ENCODE peak calls at places on chromosomes 16 and 17, in seven cellular contexts. Z is IMR-90, J is progenitor cell of endocrine pancreas, Q is uterus, D is BE2C, T is upper lobe of right lung, B is natural killer cell. R is an unnamed sample.

GRCh38 chr17:1039511-1040215 is 42.7 kb downstream of the TIMM22 start:
- DNase-seq in B (no peak), T (peak), Q (peak), J (no peak), D (no peak), Z (no peak), R (peak)

GRCh38 chr16:80198265-80198994 is 342.4 kb upstream of the DYNLRB2 start:
- DNase-seq in J (no peak), Z (peak), Q (no peak), B (no peak), T (no peak), D (no peak), R (no peak)

GRCh38 chr17:34259151-34259550 is 4.1 kb downstream of the CCL2 start:
- DNase-seq in J (no peak), B (no peak), D (no peak), Q (no peak), Z (peak), T (no peak), R (no peak)

GRCh38 chr17:17059301-17059890 is 17.1 kb downstream of the MPRIP start:
- DNase-seq in T (peak), Z (no peak), J (no peak), B (no peak), Q (peak), D (no peak), R (peak)

GRCh38 chr17:76049239-76049638 is 22.1 kb upstream of the EVPL start:
- DNase-seq in Q (no peak), T (no peak), J (no peak), D (no peak), B (no peak), Z (no peak), R (no peak)

GRCh38 chr16:10671729-10672128 is 23.0 kb downstream of the TEKT5 start:
- DNase-seq in Q (no peak), J (no peak), D (no peak), Z (no peak), T (no peak), B (no peak), R (no peak)

GRCh38 chr16:79154081-79154480 is 446.5 kb downstream of the MAF start:
- DNase-seq in J (no peak), T (no peak), Z (no peak), B (no peak), Q (no peak), D (no peak), R (no peak)

GRCh38 chr16:88066680-88067529 is 115.7 kb downstream of the BANP start:
- DNase-seq in D (no peak), T (no peak), B (no peak), Z (no peak), Q (no peak), J (no peak), R (peak)

GRCh38 chr16:1713933-1714332 is 7.9 kb downstream of the MAPK8IP3 start:
- DNase-seq in B (no peak), J (no peak), Z (no peak), D (peak), Q (no peak), T (no peak), R (no peak)

GRCh38 chr17:8696951-8697745 is 47.5 kb downstream of the CCDC42 start:
- DNase-seq in D (no peak), Z (peak), J (peak), T (no peak), B (no peak), Q (peak), R (no peak)

GRCh38 chr17:78890111-78890897 is 12.7 kb downstream of the CEP295NL start:
- DNase-seq in T (peak), J (no peak), Q (no peak), Z (no peak), D (no peak), B (no peak), R (no peak)

GRCh38 chr16:79772028-79772427 is 171.5 kb upstream of the MAF start:
- DNase-seq in B (no peak), T (no peak), J (no peak), D (no peak), Q (no peak), Z (no peak), R (no peak)

GRCh38 chr16:66255647-66256046 is 110.8 kb upstream of the CDH5 start:
- DNase-seq in B (no peak), Q (no peak), J (no peak), D (no peak), T (peak), Z (no peak), R (no peak)

GRCh38 chr17:49904904-49905303 is 57.0 kb upstream of the TAC4 start:
- DNase-seq in T (no peak), Q (no peak), D (no peak), J (no peak), B (no peak), Z (no peak), R (no peak)

GRCh38 chr17:56284501-56284900 is 131.2 kb downstream of the ANKFN1 start:
- DNase-seq in Q (no peak), D (no peak), J (no peak), B (no peak), Z (no peak), T (no peak), R (no peak)

GRCh38 chr17:31489295-31490018 is 98.0 kb downstream of the RAB11FIP4 start:
- DNase-seq in T (peak), D (no peak), B (no peak), Q (no peak), J (peak), Z (no peak), R (no peak)

GRCh38 chr16:20323591-20324117 is 3.7 kb downstream of the GP2 start:
- DNase-seq in D (no peak), J (no peak), B (no peak), T (no peak), Q (no peak), Z (no peak), R (no peak)

GRCh38 chr16:11210260-11210659 is 45.7 kb downstream of the SOCS1 start:
- DNase-seq in D (no peak), J (no peak), Q (no peak), B (no peak), T (no peak), Z (no peak), R (no peak)

GRCh38 chr16:63623551-63624039 is 1498.3 kb downstream of the CDH11 start:
- DNase-seq in D (no peak), Z (no peak), B (no peak), Q (no peak), J (no peak), T (no peak), R (no peak)

GRCh38 chr16:2852003-2852730 is 5.8 kb downstream of the PRSS22 start:
- DNase-seq in D (no peak), T (no peak), B (no peak), J (no peak), Z (no peak), Q (no peak), R (no peak)

GRCh38 chr16:47045459-47045858 is 72.0 kb upstream of the DNAJA2 start:
- DNase-seq in T (no peak), D (no peak), B (no peak), Q (no peak), Z (no peak), J (no peak), R (no peak)

GRCh38 chr17:8822401-8823035 is 23.4 kb upstream of the MFSD6L start:
- DNase-seq in J (no peak), B (no peak), D (no peak), Q (no peak), T (no peak), Z (no peak), R (no peak)

GRCh38 chr17:69761011-69761410 is 314.0 kb upstream of the KCNJ16 start:
- DNase-seq in J (no peak), Q (no peak), T (no peak), Z (peak), B (no peak), D (no peak), R (no peak)

GRCh38 chr16:56448005-56448404 is 3.1 kb downstream of the NUDT21 start:
- DNase-seq in B (no peak), Q (no peak), Z (no peak), D (no peak), J (no peak), T (no peak), R (no peak)

GRCh38 chr16:53785044-53785443 is 81.1 kb downstream of the FTO start:
- DNase-seq in D (no peak), Z (peak), J (no peak), B (no peak), T (no peak), Q (no peak), R (no peak)

GRCh38 chr17:17988427-17988945 is 15.8 kb downstream of the DRC3 start:
- DNase-seq in T (no peak), B (no peak), Q (no peak), Z (no peak), D (no peak), J (no peak), R (no peak)

GRCh38 chr17:7222093-7222971 is 2.6 kb downstream of the ACADVL start:
- DNase-seq in B (no peak), Z (no peak), D (no peak), T (no peak), J (no peak), Q (no peak), R (no peak)

GRCh38 chr16:71746442-71747046 is 22.0 kb upstream of the PHLPP2 start:
- DNase-seq in D (no peak), Q (no peak), B (no peak), Z (peak), T (no peak), J (no peak), R (no peak)

GRCh38 chr17:63772801-63773271 is 561 bp downstream of the CCDC47 start:
- DNase-seq in J (no peak), Z (peak), T (no peak), B (no peak), D (no peak), Q (no peak), R (no peak)

GRCh38 chr17:73092518-73093135 is at the start of gene SLC39A11:
- DNase-seq in Z (peak), Q (peak), J (peak), T (peak), B (peak), D (peak), R (peak)

DNA sequence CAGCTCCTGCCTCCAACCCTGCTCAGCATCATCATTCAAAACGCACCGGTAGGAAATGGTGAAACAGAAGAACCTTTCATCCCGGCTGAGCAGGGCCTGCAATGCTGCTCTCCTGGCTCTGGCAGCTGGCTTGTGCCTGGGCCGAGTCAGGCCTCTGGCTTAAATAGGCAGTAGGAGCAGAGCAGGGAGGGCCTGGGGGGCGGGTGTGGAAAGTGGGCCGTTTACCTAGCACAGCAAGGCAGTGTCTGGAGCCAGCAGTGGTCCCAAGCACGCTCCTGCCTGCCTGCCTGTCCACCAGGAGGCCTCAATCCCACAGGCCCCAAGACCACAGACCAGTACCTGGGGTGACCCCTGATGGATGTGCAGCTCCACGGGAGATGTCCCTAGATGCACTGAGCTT is 59.3 kb downstream of the SMPD3 start:
- DNase-seq in T (no peak), B (no peak), Z (no peak), Q (no peak), D (no peak), J (no peak), R (peak)
- TF ChIP-seq CTCF in T (no peak), B (no peak), Z (no peak), Q (no peak), D (no peak), J (no peak), R (no peak)

GRCh38 chr17:74731347-74731605 is 5.8 kb upstream of the RAB37 start:
- DNase-seq in J (no peak), D (no peak), B (no peak), Z (no peak), T (peak), Q (no peak), R (no peak)

GRCh38 chr17:74730491-74731346 is 6.3 kb upstream of the RAB37 start:
- DNase-seq in D (no peak), J (no peak), B (peak), T (peak), Q (no peak), Z (no peak), R (no peak)

GRCh38 chr17:74729368-74729767 is 7.7 kb upstream of the RAB37 start:
- DNase-seq in Z (no peak), D (no peak), T (peak), J (no peak), B (no peak), Q (no peak), R (no peak)

GRCh38 chr17:74728702-74729075 is 8.4 kb upstream of the RAB37 start:
- DNase-seq in Q (no peak), Z (no peak), B (no peak), J (no peak), D (no peak), T (no peak), R (no peak)

DNA sequence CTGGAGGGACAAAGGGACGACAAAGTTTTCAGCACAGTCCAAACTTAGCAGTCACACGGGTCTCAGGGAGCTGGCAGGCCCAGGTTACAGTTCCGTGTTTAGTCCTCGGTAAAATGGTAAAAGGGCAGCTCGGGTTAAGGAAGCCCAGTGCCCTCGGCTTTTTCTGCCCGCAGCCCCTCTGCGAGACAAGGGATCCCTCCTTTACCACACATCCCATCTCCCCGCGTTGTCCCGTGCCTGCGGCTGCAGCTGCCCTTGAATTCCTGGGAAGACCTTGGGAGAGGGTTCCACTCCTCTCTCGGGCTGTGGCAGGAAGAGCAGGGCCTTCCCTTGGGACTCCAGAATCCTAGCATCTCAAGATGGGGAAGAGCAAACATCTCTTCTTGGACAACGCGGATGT is 7.2 kb upstream of the RAB37 start:
- DNase-seq in T (peak), J (no peak), D (no peak), B (no peak), Q (no peak), Z (no peak), R (no peak)
- TF ChIP-seq CTCF in T (no peak), J (no peak), D (no peak), B (no peak), Q (no peak), Z (no peak), R (no peak)

GRCh38 chr17:81301195-81302144 is 6.4 kb upstream of the SLC38A10 start:
- DNase-seq in Q (no peak), T (no peak), Z (no peak), J (no peak), D (no peak), B (no peak), R (no peak)

GRCh38 chr17:81304196-81305015 is 9.3 kb upstream of the SLC38A10 start:
- DNase-seq in D (no peak), T (no peak), Q (no peak), J (no peak), Z (no peak), B (no peak), R (no peak)

GRCh38 chr17:81302324-81302723 is 7.2 kb upstream of the SLC38A10 start:
- DNase-seq in D (no peak), J (no peak), T (no peak), Q (no peak), B (no peak), Z (no peak), R (no peak)

GRCh38 chr17:81303385-81303784 is 8.3 kb upstream of the SLC38A10 start:
- DNase-seq in D (no peak), B (no peak), T (no peak), Q (no peak), Z (no peak), J (no peak), R (peak)

GRCh38 chr17:81302861-81303326 is 7.8 kb upstream of the SLC38A10 start:
- DNase-seq in D (peak), J (no peak), Q (no peak), T (no peak), Z (no peak), B (no peak), R (no peak)
- TF ChIP-seq CTCF in D (peak), J (peak), Q (no peak), T (no peak), Z (no peak), B (no peak), R (no peak)

DNA sequence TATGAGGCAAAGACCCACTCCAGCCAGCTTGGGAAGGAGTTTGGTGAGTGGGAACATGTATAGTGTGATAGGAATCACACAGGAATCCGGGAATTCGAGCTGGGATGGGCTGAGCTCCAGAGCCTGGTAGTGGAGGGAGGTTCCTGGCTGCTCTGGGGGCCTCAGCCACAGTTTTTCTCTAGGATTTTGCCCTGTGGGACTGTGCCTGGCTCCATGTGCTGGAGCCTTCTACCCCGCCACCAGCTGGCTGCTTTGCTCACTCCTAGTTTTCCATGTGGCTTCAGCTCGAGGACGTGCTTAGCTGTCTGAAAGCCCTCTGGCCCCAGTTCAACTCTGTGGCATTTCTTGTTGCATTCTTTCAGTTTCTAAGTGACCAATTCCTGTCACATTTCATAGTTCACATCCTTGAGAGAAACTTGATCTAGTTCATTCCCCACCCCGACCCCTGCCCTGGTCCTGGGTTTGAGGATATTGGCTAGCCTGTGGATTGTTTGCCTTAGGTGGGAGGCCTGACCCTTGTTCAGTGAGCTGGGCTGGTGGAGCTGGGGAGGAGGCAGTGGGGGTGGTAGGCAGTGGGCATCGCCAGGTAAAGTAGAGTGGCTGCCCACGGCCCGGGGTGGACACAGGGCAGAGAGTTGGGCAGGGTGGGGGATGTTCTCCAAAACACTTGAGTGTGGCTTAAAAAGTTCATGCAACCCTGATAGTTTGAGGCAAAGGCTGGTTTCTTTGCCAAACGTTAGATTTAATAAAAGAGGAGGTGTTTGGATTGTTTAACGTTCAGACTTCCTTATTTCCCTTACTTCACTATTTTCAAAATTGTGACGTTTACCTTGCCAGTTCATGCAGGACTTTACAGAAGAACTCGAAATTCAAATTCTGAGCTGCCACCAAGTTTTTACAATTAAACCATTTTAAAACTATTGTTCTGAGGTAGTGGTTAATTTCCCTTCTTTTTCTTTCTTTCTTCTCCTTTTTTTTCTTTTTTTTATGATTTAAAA is 5.2 kb downstream of the SEC14L1 start:
- DNase-seq in T (peak), B (no peak), J (no peak), Q (no peak), Z (peak), D (peak), R (no peak)
- TF ChIP-seq CTCF in T (peak), B (no peak), J (no peak), Q (no peak), Z (peak), D (no peak), R (peak)

GRCh38 chr17:29867643-29868181 is 62.3 kb downstream of the SSH2 start:
- DNase-seq in Z (no peak), J (no peak), B (no peak), T (no peak), Q (no peak), D (no peak), R (no peak)
- TF ChIP-seq CTCF in Z (peak), J (no peak), B (no peak), T (peak), Q (no peak), D (peak), R (peak)

GRCh38 chr17:54992797-54993639 is 24.5 kb downstream of the STXBP4 start:
- DNase-seq in T (no peak), Q (no peak), Z (peak), B (no peak), J (no peak), D (peak), R (no peak)
- TF ChIP-seq CTCF in T (peak), Q (peak), Z (peak), B (peak), J (peak), D (peak), R (peak)

GRCh38 chr17:46851029-46851741 is at the start of gene WNT9B:
- DNase-seq in Q (no peak), B (no peak), Z (no peak), J (peak), T (no peak), D (peak), R (no peak)
- TF ChIP-seq CTCF in Q (no peak), B (no peak), Z (peak), J (no peak), T (no peak), D (no peak), R (peak)

R was measured in chondrocyte.